ENCODE peak calls at places on chromosomes 16 and 17, in six cellular contexts. One of them, this sample, is unnamed.

GRCh38 chr17:11795906-11796305 is 197.6 kb downstream of the DNAH9 start:
- DNase-seq in Peyer's patch: no peak
- DNase-seq in testis: no peak
- DNase-seq in right lobe of liver: no peak
- DNase-seq in HepG2: no peak
- DNase-seq in ovary: no peak
- DNase-seq in this sample: no peak

GRCh38 chr17:56786989-56787482 is 46.7 kb downstream of the C17orf67 start:
- DNase-seq in Peyer's patch: no peak
- DNase-seq in testis: no peak
- DNase-seq in right lobe of liver: no peak
- DNase-seq in HepG2: peak; percentile 73
- DNase-seq in ovary: no peak
- DNase-seq in this sample: peak; percentile 59

GRCh38 chr16:50570808-50571598 is 22.8 kb downstream of the NKD1 start:
- DNase-seq in Peyer's patch: no peak
- DNase-seq in testis: no peak
- DNase-seq in right lobe of liver: no peak
- DNase-seq in HepG2: no peak
- DNase-seq in ovary: no peak
- DNase-seq in this sample: no peak

GRCh38 chr17:44376124-44376523 is 12.5 kb upstream of the FAM171A2 start:
- DNase-seq in Peyer's patch: no peak
- DNase-seq in testis: peak; percentile 78
- DNase-seq in right lobe of liver: no peak
- DNase-seq in HepG2: peak; percentile 57
- DNase-seq in ovary: peak; percentile 88
- DNase-seq in this sample: peak; percentile 61

GRCh38 chr16:20517149-20517548 is 59.0 kb downstream of the ACSM2B start:
- DNase-seq in Peyer's patch: no peak
- DNase-seq in testis: no peak
- DNase-seq in right lobe of liver: no peak
- DNase-seq in HepG2: no peak
- DNase-seq in ovary: no peak
- DNase-seq in this sample: no peak

GRCh38 chr16:53704445-53704813 is 473 bp downstream of the FTO start:
- DNase-seq in Peyer's patch: no peak
- DNase-seq in testis: no peak
- DNase-seq in right lobe of liver: no peak
- DNase-seq in HepG2: no peak
- DNase-seq in ovary: no peak
- DNase-seq in this sample: no peak

GRCh38 chr16:72311426-72311825 is 139.5 kb upstream of the PMFBP1 start:
- DNase-seq in Peyer's patch: no peak
- DNase-seq in testis: no peak
- DNase-seq in right lobe of liver: no peak
- DNase-seq in HepG2: no peak
- DNase-seq in ovary: no peak
- DNase-seq in this sample: no peak

GRCh38 chr17:46772013-46772878 is 46.2 kb downstream of the WNT3 start:
- DNase-seq in Peyer's patch: no peak
- DNase-seq in testis: no peak
- DNase-seq in right lobe of liver: peak; percentile 91
- DNase-seq in HepG2: peak; percentile 57
- DNase-seq in ovary: peak; percentile 52
- DNase-seq in this sample: peak; percentile 79

GRCh38 chr16:11187522-11187921 is 68.5 kb downstream of the SOCS1 start:
- DNase-seq in Peyer's patch: no peak
- DNase-seq in testis: no peak
- DNase-seq in right lobe of liver: no peak
- DNase-seq in HepG2: no peak
- DNase-seq in ovary: no peak
- DNase-seq in this sample: no peak

GRCh38 chr16:17416461-17417221 is 54.1 kb downstream of the XYLT1 start:
- DNase-seq in Peyer's patch: peak; percentile 83
- DNase-seq in testis: peak; percentile 34
- DNase-seq in right lobe of liver: no peak
- DNase-seq in HepG2: no peak
- DNase-seq in ovary: peak; percentile 50
- DNase-seq in this sample: no peak

GRCh38 chr16:68676113-68676860 is 31.2 kb downstream of the CDH3 start:
- DNase-seq in Peyer's patch: no peak
- DNase-seq in testis: no peak
- DNase-seq in right lobe of liver: no peak
- DNase-seq in HepG2: no peak
- DNase-seq in ovary: no peak
- DNase-seq in this sample: no peak

GRCh38 chr17:21016826-21017225 is 26.0 kb downstream of the USP22 start:
- DNase-seq in Peyer's patch: no peak
- DNase-seq in testis: no peak
- DNase-seq in right lobe of liver: no peak
- DNase-seq in HepG2: no peak
- DNase-seq in ovary: no peak
- DNase-seq in this sample: no peak

GRCh38 chr17:4747847-4748246 is 8.1 kb upstream of the CXCL16 start:
- DNase-seq in Peyer's patch: no peak
- DNase-seq in testis: no peak
- DNase-seq in right lobe of liver: no peak
- DNase-seq in HepG2: no peak
- DNase-seq in ovary: no peak
- DNase-seq in this sample: no peak

GRCh38 chr17:44071772-44072171 is 1.2 kb downstream of the G6PC3 start:
- DNase-seq in Peyer's patch: no peak
- DNase-seq in testis: no peak
- DNase-seq in right lobe of liver: no peak
- DNase-seq in HepG2: no peak
- DNase-seq in ovary: peak; percentile 37
- DNase-seq in this sample: no peak

GRCh38 chr16:3819741-3820724 is 60.5 kb downstream of the CREBBP start:
- DNase-seq in Peyer's patch: no peak
- DNase-seq in testis: peak; percentile 47
- DNase-seq in right lobe of liver: no peak
- DNase-seq in HepG2: no peak
- DNase-seq in ovary: peak; percentile 49
- DNase-seq in this sample: peak; percentile 67

GRCh38 chr17:44915727-44916058 is 393 bp upstream of the GFAP start:
- DNase-seq in Peyer's patch: no peak
- DNase-seq in testis: no peak
- DNase-seq in right lobe of liver: no peak
- DNase-seq in HepG2: no peak
- DNase-seq in ovary: no peak
- DNase-seq in this sample: no peak

GRCh38 chr17:77126519-77126918 is 14.2 kb upstream of the SEC14L1 start:
- DNase-seq in Peyer's patch: no peak
- DNase-seq in testis: no peak
- DNase-seq in right lobe of liver: peak; percentile 34
- DNase-seq in HepG2: no peak
- DNase-seq in ovary: peak; percentile 61
- DNase-seq in this sample: no peak

GRCh38 chr16:79250457-79251098 is 350.0 kb downstream of the MAF start:
- DNase-seq in Peyer's patch: no peak
- DNase-seq in testis: no peak
- DNase-seq in right lobe of liver: no peak
- DNase-seq in HepG2: no peak
- DNase-seq in ovary: no peak
- DNase-seq in this sample: no peak

GRCh38 chr17:36183001-36183810 is 6.8 kb upstream of the TBC1D3B start:
- DNase-seq in Peyer's patch: peak; percentile 27
- DNase-seq in testis: peak; percentile 70
- DNase-seq in right lobe of liver: peak; percentile 83
- DNase-seq in HepG2: peak; percentile 37
- DNase-seq in ovary: peak; percentile 80
- DNase-seq in this sample: peak; percentile 27

GRCh38 chr16:69567031-69567680 is 1.4 kb downstream of the NFAT5 start:
- DNase-seq in Peyer's patch: no peak
- DNase-seq in testis: peak; percentile 31
- DNase-seq in right lobe of liver: no peak
- DNase-seq in HepG2: peak; percentile 55
- DNase-seq in ovary: no peak
- DNase-seq in this sample: no peak

GRCh38 chr16:79658301-79659001 is 57.9 kb upstream of the MAF start:
- DNase-seq in Peyer's patch: no peak
- DNase-seq in testis: no peak
- DNase-seq in right lobe of liver: no peak
- DNase-seq in HepG2: peak; percentile 22
- DNase-seq in ovary: peak; percentile 41
- DNase-seq in this sample: peak; percentile 70

GRCh38 chr17:77188084-77189066 is 47.6 kb downstream of the SEC14L1 start:
- DNase-seq in Peyer's patch: no peak
- DNase-seq in testis: no peak
- DNase-seq in right lobe of liver: no peak
- DNase-seq in HepG2: peak; percentile 38
- DNase-seq in ovary: no peak
- DNase-seq in this sample: no peak

GRCh38 chr17:29929006-29929543 is 953 bp downstream of the SSH2 start:
- DNase-seq in Peyer's patch: peak; percentile 32
- DNase-seq in testis: no peak
- DNase-seq in right lobe of liver: no peak
- DNase-seq in HepG2: peak; percentile 21
- DNase-seq in ovary: no peak
- DNase-seq in this sample: no peak
- TF ChIP-seq POLR2A in Peyer's patch: no peak
- TF ChIP-seq POLR2A in testis: no peak
- TF ChIP-seq POLR2A in right lobe of liver: no peak
- TF ChIP-seq POLR2A in HepG2: no peak
- TF ChIP-seq POLR2A in ovary: no peak
- TF ChIP-seq POLR2A in this sample: no peak

DNA sequence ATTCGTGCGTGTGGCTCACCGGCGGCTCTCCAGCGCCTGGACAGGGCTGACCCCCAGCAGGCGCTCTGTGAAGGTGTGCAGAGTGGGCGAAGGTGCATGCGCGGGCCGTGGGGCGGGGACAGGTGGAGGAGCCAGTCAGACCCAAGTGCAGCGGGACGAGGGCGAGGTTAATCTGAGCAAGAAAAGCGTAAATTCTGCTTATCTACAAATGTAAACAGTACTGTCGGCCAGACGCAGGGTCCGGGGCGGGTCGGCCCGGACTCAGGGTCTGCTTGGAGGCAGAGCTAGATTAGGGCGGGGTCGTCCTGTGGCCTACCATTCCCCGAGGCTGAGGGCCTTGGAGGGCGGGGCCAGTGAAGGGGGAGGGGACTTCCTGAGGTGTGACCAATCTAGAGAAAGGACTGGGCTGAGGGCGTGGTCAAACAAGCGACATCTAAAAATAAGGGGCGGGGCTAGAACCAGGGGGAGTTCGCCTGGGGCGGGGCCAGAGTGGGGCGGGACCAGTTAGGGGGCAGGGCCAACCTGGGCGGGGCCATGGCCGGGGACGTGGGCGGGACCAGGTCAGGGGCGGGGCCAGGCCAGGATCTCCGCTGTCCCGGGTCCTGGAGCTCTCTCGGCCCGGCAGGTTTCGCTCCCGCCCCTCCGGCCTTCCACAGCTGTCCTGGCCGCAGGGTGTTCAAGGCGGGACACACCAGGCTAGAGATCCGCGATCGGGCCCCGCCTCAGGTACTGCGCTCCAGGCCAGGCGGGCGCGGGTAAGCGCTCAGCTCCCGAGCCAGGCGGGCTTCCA is at the start of gene SEC14L5:
- DNase-seq in Peyer's patch: peak; percentile 82
- DNase-seq in testis: peak; percentile 99
- DNase-seq in right lobe of liver: peak; percentile 98
- DNase-seq in HepG2: peak; percentile 100
- DNase-seq in ovary: peak; percentile 99
- DNase-seq in this sample: peak; percentile 91
- TF ChIP-seq POLR2A in Peyer's patch: peak; percentile 32
- TF ChIP-seq POLR2A in testis: no peak
- TF ChIP-seq POLR2A in right lobe of liver: peak; percentile 69
- TF ChIP-seq POLR2A in HepG2: peak; percentile 74
- TF ChIP-seq POLR2A in ovary: no peak
- TF ChIP-seq POLR2A in this sample: no peak

DNA sequence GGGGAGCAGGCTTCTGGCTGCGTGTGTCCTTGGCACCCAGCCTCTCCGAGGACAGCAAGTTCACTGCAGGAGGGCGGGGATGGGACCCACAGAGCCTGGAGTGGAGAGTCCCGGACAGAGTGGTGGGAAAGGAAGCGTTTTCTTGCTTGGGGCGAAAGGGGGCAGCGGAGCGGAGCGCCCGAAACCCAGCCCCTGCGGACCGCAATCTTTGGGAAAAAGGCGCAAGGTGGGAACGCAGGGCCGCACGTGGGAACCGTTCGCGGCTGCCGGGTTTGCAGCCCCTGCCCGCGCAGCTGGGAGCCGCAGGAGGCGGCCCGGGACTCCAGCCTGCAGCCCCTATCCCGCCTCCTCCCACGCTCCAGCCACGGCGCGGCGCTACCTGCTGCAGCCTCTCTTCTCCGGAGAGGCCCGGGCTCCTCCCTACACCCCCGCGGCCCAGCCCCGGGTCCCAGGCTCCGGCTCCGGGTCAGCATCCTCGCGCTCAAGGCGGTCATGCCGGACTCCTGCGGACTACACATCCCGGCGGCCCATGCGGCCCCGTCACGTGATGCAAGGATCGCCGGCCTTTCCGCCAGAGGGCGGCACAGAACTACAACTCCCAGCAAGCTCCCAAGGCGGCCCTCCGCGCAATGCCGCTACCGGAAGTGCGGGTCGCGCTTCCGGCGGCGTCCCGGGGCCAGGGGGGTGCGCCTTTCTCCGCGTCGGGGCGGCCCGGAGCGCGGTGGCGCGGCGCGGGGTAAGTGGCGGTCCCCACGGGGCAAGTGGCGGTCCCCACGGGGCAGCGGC is at the start of the genes NTHL1 and TSC2:
- DNase-seq in Peyer's patch: peak; percentile 95
- DNase-seq in testis: peak; percentile 98
- DNase-seq in right lobe of liver: peak; percentile 97
- DNase-seq in HepG2: peak; percentile 93
- DNase-seq in ovary: peak; percentile 98
- DNase-seq in this sample: peak; percentile 96
- TF ChIP-seq POLR2A in Peyer's patch: no peak
- TF ChIP-seq POLR2A in testis: no peak
- TF ChIP-seq POLR2A in right lobe of liver: no peak
- TF ChIP-seq POLR2A in HepG2: no peak
- TF ChIP-seq POLR2A in ovary: peak; percentile 26
- TF ChIP-seq POLR2A in this sample: peak; percentile 89

DNA sequence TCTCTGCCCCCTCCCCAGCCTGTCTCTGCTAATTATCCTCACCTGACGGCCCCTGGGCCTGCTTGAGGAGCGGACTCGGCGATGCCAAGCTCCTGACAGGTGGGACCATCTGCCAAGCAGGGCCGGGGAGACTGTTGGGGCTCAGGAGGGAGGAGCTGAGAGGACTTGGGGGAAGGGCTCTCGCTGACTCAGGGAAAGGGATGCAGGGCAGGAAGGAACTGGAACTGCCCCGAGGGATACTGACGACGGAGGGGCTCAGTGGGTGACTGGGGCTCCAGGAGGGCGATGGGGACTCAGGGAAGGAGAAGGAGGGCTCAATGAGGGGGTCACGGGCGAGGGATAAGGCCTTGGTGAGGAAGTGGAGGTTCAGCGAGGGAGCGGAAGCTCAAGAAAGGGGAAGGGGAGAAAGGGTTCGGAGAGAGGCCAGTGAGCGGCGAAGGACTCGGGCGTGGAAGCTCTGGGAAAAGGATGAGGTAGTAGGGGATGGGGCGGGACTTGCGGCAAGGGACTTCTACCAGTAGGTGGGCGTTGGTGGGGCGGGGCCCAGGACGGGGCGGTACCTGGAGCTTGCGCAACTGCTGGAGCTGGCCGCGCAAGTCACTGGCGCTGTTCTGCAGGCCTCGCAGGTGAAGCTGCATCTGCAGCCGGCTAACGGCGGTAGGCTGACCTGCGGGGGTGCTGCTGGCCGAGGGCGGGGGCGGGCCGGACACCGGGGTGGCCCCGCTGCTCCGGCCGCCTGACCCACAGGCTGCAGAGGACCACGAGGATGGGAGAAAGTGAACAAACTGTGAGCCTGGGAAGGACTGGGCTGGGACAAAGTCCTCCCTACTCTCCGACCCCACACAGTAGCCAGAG is 46.5 kb downstream of the SRCIN1 start:
- DNase-seq in Peyer's patch: peak; percentile 92
- DNase-seq in testis: peak; percentile 67
- DNase-seq in right lobe of liver: peak; percentile 93
- DNase-seq in HepG2: peak; percentile 86
- DNase-seq in ovary: peak; percentile 92
- DNase-seq in this sample: no peak
- TF ChIP-seq POLR2A in Peyer's patch: no peak
- TF ChIP-seq POLR2A in testis: no peak
- TF ChIP-seq POLR2A in right lobe of liver: peak; percentile 58
- TF ChIP-seq POLR2A in HepG2: no peak
- TF ChIP-seq POLR2A in ovary: peak; percentile 68
- TF ChIP-seq POLR2A in this sample: no peak

This sample was measured in H54.